ENCODE peak calls at places on chromosomes 2 and 18, in six cellular contexts. One of them, this sample, is unnamed.

GRCh38 chr2:138948070-138948539 is 167.9 kb upstream of the NXPH2 start:
- DNase-seq in HepG2: no peak
- DNase-seq in H1: no peak
- DNase-seq in GM12891: no peak
- DNase-seq in K562: no peak
- DNase-seq in GM12878: no peak
- DNase-seq in this sample: no peak

GRCh38 chr2:111664451-111664850 is 219.5 kb downstream of the ANAPC1 start:
- DNase-seq in HepG2: no peak
- DNase-seq in H1: no peak
- DNase-seq in GM12891: no peak
- DNase-seq in K562: no peak
- DNase-seq in GM12878: no peak
- DNase-seq in this sample: no peak

GRCh38 chr2:166565501-166565900 is 71.5 kb upstream of the SCN7A start:
- DNase-seq in HepG2: no peak
- DNase-seq in H1: no peak
- DNase-seq in GM12891: no peak
- DNase-seq in K562: no peak
- DNase-seq in GM12878: no peak
- DNase-seq in this sample: no peak

GRCh38 chr18:58632557-58632956 is 3.7 kb upstream of the ALPK2 start:
- DNase-seq in HepG2: no peak
- DNase-seq in H1: no peak
- DNase-seq in GM12891: no peak
- DNase-seq in K562: no peak
- DNase-seq in GM12878: no peak
- DNase-seq in this sample: no peak

GRCh38 chr2:20999906-21000645 is 43.8 kb downstream of the APOB start:
- DNase-seq in HepG2: no peak
- DNase-seq in H1: no peak
- DNase-seq in GM12891: no peak
- DNase-seq in K562: no peak
- DNase-seq in GM12878: no peak
- DNase-seq in this sample: no peak

GRCh38 chr2:144801766-144802165 is 281.8 kb upstream of the ZEB2 start:
- DNase-seq in HepG2: no peak
- DNase-seq in H1: no peak
- DNase-seq in GM12891: no peak
- DNase-seq in K562: no peak
- DNase-seq in GM12878: no peak
- DNase-seq in this sample: no peak

GRCh38 chr2:69012310-69013122 is 463 bp upstream of the ANTXR1 start:
- DNase-seq in HepG2: peak; percentile 66
- DNase-seq in H1: no peak
- DNase-seq in GM12891: peak; percentile 36
- DNase-seq in K562: peak; percentile 67
- DNase-seq in GM12878: no peak
- DNase-seq in this sample: peak; percentile 33

GRCh38 chr2:235195921-235196320 is 244.1 kb downstream of the SH3BP4 start:
- DNase-seq in HepG2: no peak
- DNase-seq in H1: no peak
- DNase-seq in GM12891: no peak
- DNase-seq in K562: no peak
- DNase-seq in GM12878: no peak
- DNase-seq in this sample: no peak

GRCh38 chr18:45954070-45954712 is 12.9 kb downstream of the EPG5 start:
- DNase-seq in HepG2: no peak
- DNase-seq in H1: no peak
- DNase-seq in GM12891: no peak
- DNase-seq in K562: no peak
- DNase-seq in GM12878: no peak
- DNase-seq in this sample: no peak

GRCh38 chr2:85433511-85434089 is 15.1 kb downstream of the SH2D6 start:
- DNase-seq in HepG2: no peak
- DNase-seq in H1: no peak
- DNase-seq in GM12891: no peak
- DNase-seq in K562: no peak
- DNase-seq in GM12878: no peak
- DNase-seq in this sample: no peak

GRCh38 chr2:196783431-196784094 is 15.9 kb downstream of the GTF3C3 start:
- DNase-seq in HepG2: no peak
- DNase-seq in H1: no peak
- DNase-seq in GM12891: no peak
- DNase-seq in K562: no peak
- DNase-seq in GM12878: no peak
- DNase-seq in this sample: no peak

GRCh38 chr2:24333019-24333540 is 27.3 kb downstream of the ITSN2 start:
- DNase-seq in HepG2: no peak
- DNase-seq in H1: no peak
- DNase-seq in GM12891: no peak
- DNase-seq in K562: no peak
- DNase-seq in GM12878: no peak
- DNase-seq in this sample: no peak

GRCh38 chr2:7031424-7032245 is 114.4 kb downstream of the RNF144A start:
- DNase-seq in HepG2: peak; percentile 98
- DNase-seq in H1: no peak
- DNase-seq in GM12891: no peak
- DNase-seq in K562: no peak
- DNase-seq in GM12878: no peak
- DNase-seq in this sample: no peak

GRCh38 chr18:77203071-77203470 is 46.6 kb upstream of the GALR1 start:
- DNase-seq in HepG2: no peak
- DNase-seq in H1: no peak
- DNase-seq in GM12891: no peak
- DNase-seq in K562: no peak
- DNase-seq in GM12878: no peak
- DNase-seq in this sample: no peak

GRCh38 chr2:31511376-31511775 is 69.4 kb downstream of the SRD5A2 start:
- DNase-seq in HepG2: no peak
- DNase-seq in H1: no peak
- DNase-seq in GM12891: no peak
- DNase-seq in K562: no peak
- DNase-seq in GM12878: no peak
- DNase-seq in this sample: no peak

GRCh38 chr2:65504814-65505697 is 72.7 kb upstream of the SPRED2 start:
- DNase-seq in HepG2: peak; percentile 39
- DNase-seq in H1: no peak
- DNase-seq in GM12891: no peak
- DNase-seq in K562: no peak
- DNase-seq in GM12878: no peak
- DNase-seq in this sample: no peak

GRCh38 chr18:10128906-10129305 is 215.1 kb downstream of the VAPA start:
- DNase-seq in HepG2: no peak
- DNase-seq in H1: no peak
- DNase-seq in GM12891: no peak
- DNase-seq in K562: no peak
- DNase-seq in GM12878: no peak
- DNase-seq in this sample: no peak

GRCh38 chr2:164621761-164622105 is 451 bp upstream of the GRB14 start:
- DNase-seq in HepG2: no peak
- DNase-seq in H1: peak; percentile 5
- DNase-seq in GM12891: no peak
- DNase-seq in K562: no peak
- DNase-seq in GM12878: no peak
- DNase-seq in this sample: no peak

GRCh38 chr2:20438334-20439192 is 8.3 kb upstream of the RHOB start:
- DNase-seq in HepG2: peak; percentile 87
- DNase-seq in H1: no peak
- DNase-seq in GM12891: no peak
- DNase-seq in K562: no peak
- DNase-seq in GM12878: no peak
- DNase-seq in this sample: no peak

GRCh38 chr2:237885931-237886701 is 26.7 kb downstream of the RAMP1 start:
- DNase-seq in HepG2: no peak
- DNase-seq in H1: no peak
- DNase-seq in GM12891: no peak
- DNase-seq in K562: no peak
- DNase-seq in GM12878: no peak
- DNase-seq in this sample: no peak

GRCh38 chr18:67508146-67508545 is 8.4 kb downstream of the DSEL start:
- DNase-seq in HepG2: no peak
- DNase-seq in H1: no peak
- DNase-seq in GM12891: no peak
- DNase-seq in K562: no peak
- DNase-seq in GM12878: no peak
- DNase-seq in this sample: no peak

GRCh38 chr2:120111193-120111592 is 98.3 kb downstream of the EPB41L5 start:
- DNase-seq in HepG2: no peak
- DNase-seq in H1: no peak
- DNase-seq in GM12891: no peak
- DNase-seq in K562: no peak
- DNase-seq in GM12878: no peak
- DNase-seq in this sample: no peak

GRCh38 chr18:3014501-3015202 is 1.7 kb upstream of the LPIN2 start:
- DNase-seq in HepG2: no peak
- DNase-seq in H1: no peak
- DNase-seq in GM12891: no peak
- DNase-seq in K562: no peak
- DNase-seq in GM12878: no peak
- DNase-seq in this sample: no peak

GRCh38 chr2:226411727-226412360 is 387.8 kb downstream of the IRS1 start:
- DNase-seq in HepG2: peak; percentile 95
- DNase-seq in H1: no peak
- DNase-seq in GM12891: no peak
- DNase-seq in K562: no peak
- DNase-seq in GM12878: no peak
- DNase-seq in this sample: no peak

GRCh38 chr2:36360834-36361233 is 5.3 kb downstream of the CRIM1 start:
- DNase-seq in HepG2: no peak
- DNase-seq in H1: no peak
- DNase-seq in GM12891: no peak
- DNase-seq in K562: no peak
- DNase-seq in GM12878: no peak
- DNase-seq in this sample: no peak
- TF ChIP-seq POLR2AphosphoS5 in HepG2: no peak
- TF ChIP-seq POLR2AphosphoS5 in H1: no peak
- TF ChIP-seq POLR2AphosphoS5 in GM12891: no peak
- TF ChIP-seq POLR2AphosphoS5 in K562: no peak
- TF ChIP-seq POLR2AphosphoS5 in GM12878: no peak
- TF ChIP-seq POLR2AphosphoS5 in this sample: no peak

GRCh38 chr2:233140913-233141469 is 80.8 kb downstream of the INPP5D start:
- DNase-seq in HepG2: no peak
- DNase-seq in H1: peak; percentile 43
- DNase-seq in GM12891: no peak
- DNase-seq in K562: no peak
- DNase-seq in GM12878: no peak
- DNase-seq in this sample: no peak

GRCh38 chr2:233143700-233144331 is 83.7 kb downstream of the INPP5D start:
- DNase-seq in HepG2: no peak
- DNase-seq in H1: no peak
- DNase-seq in GM12891: no peak
- DNase-seq in K562: no peak
- DNase-seq in GM12878: no peak
- DNase-seq in this sample: no peak

GRCh38 chr2:233141888-233142287 is 81.7 kb downstream of the INPP5D start:
- DNase-seq in HepG2: no peak
- DNase-seq in H1: no peak
- DNase-seq in GM12891: no peak
- DNase-seq in K562: no peak
- DNase-seq in GM12878: no peak
- DNase-seq in this sample: no peak

GRCh38 chr2:233139875-233140585 is 79.9 kb downstream of the INPP5D start:
- DNase-seq in HepG2: no peak
- DNase-seq in H1: no peak
- DNase-seq in GM12891: no peak
- DNase-seq in K562: no peak
- DNase-seq in GM12878: no peak
- DNase-seq in this sample: no peak

DNA sequence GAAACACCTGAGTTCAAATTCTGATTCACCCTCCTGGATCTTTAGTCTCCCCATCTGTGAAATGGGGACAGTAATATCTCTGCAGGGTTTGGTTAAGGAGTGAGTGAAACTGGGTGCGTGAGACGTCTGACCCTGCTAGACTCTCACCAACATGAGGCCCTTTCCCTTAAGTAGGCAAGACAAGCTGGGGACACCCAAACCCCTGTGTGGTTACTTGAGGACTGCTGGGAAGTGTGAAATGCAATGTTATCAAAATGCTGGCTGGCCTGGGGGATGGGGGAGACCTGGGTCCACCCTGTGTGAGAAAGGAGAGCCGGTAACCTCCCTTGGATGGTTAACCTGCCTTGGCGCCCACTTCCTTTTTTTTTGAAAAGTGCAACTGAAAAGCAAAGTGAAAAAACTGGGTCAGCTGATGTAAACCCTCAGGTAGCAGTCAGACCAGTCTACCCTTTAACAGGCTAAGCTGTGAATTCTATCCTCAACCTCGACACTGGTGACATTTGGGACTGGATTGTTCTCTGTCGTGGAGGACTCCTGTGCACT is 82.3 kb downstream of the INPP5D start:
- DNase-seq in HepG2: no peak
- DNase-seq in H1: no peak
- DNase-seq in GM12891: peak; percentile 42
- DNase-seq in K562: no peak
- DNase-seq in GM12878: peak; percentile 74
- DNase-seq in this sample: no peak
- TF ChIP-seq POLR2A in HepG2: no peak
- TF ChIP-seq POLR2A in H1: no peak
- TF ChIP-seq POLR2A in GM12891: no peak
- TF ChIP-seq POLR2A in K562: no peak
- TF ChIP-seq POLR2A in GM12878: peak; percentile 60
- TF ChIP-seq POLR2A in this sample: no peak

DNA sequence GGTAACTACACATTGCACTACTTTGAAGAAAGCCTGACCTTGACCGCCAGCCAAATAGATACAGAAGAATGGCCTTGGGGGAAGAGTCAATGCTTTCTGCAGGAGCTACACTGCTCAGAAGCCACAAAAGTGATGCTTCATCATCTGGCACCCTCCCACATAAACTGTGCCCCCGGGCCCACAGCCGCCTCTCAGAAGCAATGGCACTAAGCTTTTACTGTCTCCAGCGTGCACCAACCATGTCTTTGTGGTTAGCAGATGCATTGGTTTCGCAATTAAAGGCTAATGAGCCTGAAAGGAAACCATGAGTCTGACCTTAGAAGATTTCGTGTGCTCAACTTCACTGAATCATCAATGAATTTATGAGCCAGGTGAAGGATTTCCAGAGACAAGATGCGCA is 209.4 kb upstream of the TRIB2 start:
- DNase-seq in HepG2: no peak
- DNase-seq in H1: no peak
- DNase-seq in GM12891: no peak
- DNase-seq in K562: no peak
- DNase-seq in GM12878: peak; percentile 76
- DNase-seq in this sample: no peak
- TF ChIP-seq TAF1 in HepG2: no peak
- TF ChIP-seq TAF1 in H1: no peak
- TF ChIP-seq TAF1 in GM12891: no peak
- TF ChIP-seq TAF1 in K562: no peak
- TF ChIP-seq TAF1 in GM12878: no peak
- TF ChIP-seq TAF1 in this sample: no peak

DNA sequence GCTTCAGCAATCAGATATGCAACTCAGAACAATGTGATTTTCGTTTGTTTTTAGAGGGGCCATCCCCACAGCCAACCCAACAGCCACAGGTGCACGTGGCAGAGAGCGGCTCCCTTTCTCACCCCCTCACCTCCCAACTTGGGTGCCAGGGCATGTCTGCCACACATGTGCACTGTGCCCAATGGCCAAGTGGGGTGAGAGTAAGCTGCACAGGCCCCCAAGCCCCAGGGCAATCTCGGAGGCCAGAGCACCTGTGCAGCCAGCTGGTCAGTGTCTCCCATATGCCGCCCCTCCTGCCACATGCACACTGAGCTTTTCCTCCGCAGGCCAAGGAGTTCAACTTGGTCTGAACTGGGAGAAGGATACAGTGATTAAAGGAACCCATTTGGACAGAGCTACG is 1130.2 kb downstream of the DSC3 start:
- DNase-seq in HepG2: no peak
- DNase-seq in H1: no peak
- DNase-seq in GM12891: no peak
- DNase-seq in K562: no peak
- DNase-seq in GM12878: no peak
- DNase-seq in this sample: no peak
- TF ChIP-seq POLR2AphosphoS5 in HepG2: no peak
- TF ChIP-seq POLR2AphosphoS5 in H1: no peak
- TF ChIP-seq POLR2AphosphoS5 in GM12891: no peak
- TF ChIP-seq POLR2AphosphoS5 in K562: no peak
- TF ChIP-seq POLR2AphosphoS5 in GM12878: no peak
- TF ChIP-seq POLR2AphosphoS5 in this sample: no peak